ENCODE peak calls at places on chromosomes 16 and 17, in five cellular contexts. One of them, this sample, is unnamed.

GRCh38 chr17:77516902-77517301 is 376.1 kb downstream of the SEC14L1 start:
- DNase-seq in NCI-H1436: no peak
- DNase-seq in aorta: no peak
- DNase-seq in T47D: no peak
- DNase-seq in activated CD8-positive, alpha-beta memory T cell treated with anti-CD3 and anti-CD28 coated beads for 4 hours: peak; percentile 28
- DNase-seq in this sample: peak; percentile 14

GRCh38 chr17:63696381-63696961 is 3.5 kb downstream of the LIMD2 start:
- DNase-seq in aorta: no peak
- DNase-seq in T47D: no peak
- DNase-seq in activated CD8-positive, alpha-beta memory T cell treated with anti-CD3 and anti-CD28 coated beads for 4 hours: no peak
- DNase-seq in NCI-H1436: peak; percentile 11
- DNase-seq in this sample: no peak

GRCh38 chr17:11486726-11487310 is 111.5 kb upstream of the DNAH9 start:
- DNase-seq in T47D: no peak
- DNase-seq in NCI-H1436: no peak
- DNase-seq in aorta: no peak
- DNase-seq in activated CD8-positive, alpha-beta memory T cell treated with anti-CD3 and anti-CD28 coated beads for 4 hours: no peak
- DNase-seq in this sample: no peak

GRCh38 chr17:34633351-34633750 is 54.0 kb downstream of the TMEM132E start:
- DNase-seq in NCI-H1436: peak; percentile 43
- DNase-seq in activated CD8-positive, alpha-beta memory T cell treated with anti-CD3 and anti-CD28 coated beads for 4 hours: no peak
- DNase-seq in T47D: no peak
- DNase-seq in aorta: no peak
- DNase-seq in this sample: peak; percentile 58

GRCh38 chr17:31433091-31433790 is 41.8 kb downstream of the RAB11FIP4 start:
- DNase-seq in NCI-H1436: no peak
- DNase-seq in T47D: no peak
- DNase-seq in activated CD8-positive, alpha-beta memory T cell treated with anti-CD3 and anti-CD28 coated beads for 4 hours: peak; percentile 13
- DNase-seq in aorta: no peak
- DNase-seq in this sample: no peak

GRCh38 chr16:27972500-27972899 is 91.0 kb downstream of the GSG1L start:
- DNase-seq in aorta: no peak
- DNase-seq in T47D: peak; percentile 69
- DNase-seq in NCI-H1436: peak; percentile 24
- DNase-seq in activated CD8-positive, alpha-beta memory T cell treated with anti-CD3 and anti-CD28 coated beads for 4 hours: peak; percentile 12
- DNase-seq in this sample: no peak

GRCh38 chr16:52497067-52497816 is 49.7 kb downstream of the TOX3 start:
- DNase-seq in aorta: no peak
- DNase-seq in activated CD8-positive, alpha-beta memory T cell treated with anti-CD3 and anti-CD28 coated beads for 4 hours: no peak
- DNase-seq in NCI-H1436: peak; percentile 89
- DNase-seq in T47D: no peak
- DNase-seq in this sample: no peak

GRCh38 chr17:82596837-82597672 is 51.2 kb downstream of the WDR45B start:
- DNase-seq in T47D: no peak
- DNase-seq in NCI-H1436: no peak
- DNase-seq in aorta: no peak
- DNase-seq in activated CD8-positive, alpha-beta memory T cell treated with anti-CD3 and anti-CD28 coated beads for 4 hours: no peak
- DNase-seq in this sample: no peak

GRCh38 chr17:81371910-81372760 is 23.1 kb upstream of the BAHCC1 start:
- DNase-seq in T47D: peak; percentile 64
- DNase-seq in aorta: no peak
- DNase-seq in activated CD8-positive, alpha-beta memory T cell treated with anti-CD3 and anti-CD28 coated beads for 4 hours: no peak
- DNase-seq in NCI-H1436: no peak
- DNase-seq in this sample: no peak

GRCh38 chr16:89658221-89658879 is 714 bp downstream of the SPATA33 start:
- DNase-seq in aorta: no peak
- DNase-seq in activated CD8-positive, alpha-beta memory T cell treated with anti-CD3 and anti-CD28 coated beads for 4 hours: no peak
- DNase-seq in T47D: peak; percentile 76
- DNase-seq in NCI-H1436: no peak
- DNase-seq in this sample: peak; percentile 83

GRCh38 chr17:81064746-81065475 is 30.0 kb downstream of the BAIAP2 start:
- DNase-seq in T47D: no peak
- DNase-seq in aorta: peak; percentile 75
- DNase-seq in NCI-H1436: no peak
- DNase-seq in activated CD8-positive, alpha-beta memory T cell treated with anti-CD3 and anti-CD28 coated beads for 4 hours: no peak
- DNase-seq in this sample: no peak

GRCh38 chr17:30921544-30922196 is at the start of gene ADAP2:
- DNase-seq in activated CD8-positive, alpha-beta memory T cell treated with anti-CD3 and anti-CD28 coated beads for 4 hours: no peak
- DNase-seq in NCI-H1436: no peak
- DNase-seq in T47D: peak; percentile 80
- DNase-seq in aorta: peak; percentile 85
- DNase-seq in this sample: no peak

GRCh38 chr16:24001706-24002105 is 165.9 kb downstream of the PRKCB start:
- DNase-seq in aorta: no peak
- DNase-seq in NCI-H1436: no peak
- DNase-seq in T47D: no peak
- DNase-seq in activated CD8-positive, alpha-beta memory T cell treated with anti-CD3 and anti-CD28 coated beads for 4 hours: no peak
- DNase-seq in this sample: no peak

GRCh38 chr16:57501492-57501891 is 15.2 kb upstream of the DOK4 start:
- DNase-seq in T47D: no peak
- DNase-seq in activated CD8-positive, alpha-beta memory T cell treated with anti-CD3 and anti-CD28 coated beads for 4 hours: no peak
- DNase-seq in NCI-H1436: no peak
- DNase-seq in aorta: no peak
- DNase-seq in this sample: no peak

GRCh38 chr17:28700830-28701492 is 10.7 kb downstream of the PROCA1 start:
- DNase-seq in T47D: no peak
- DNase-seq in aorta: no peak
- DNase-seq in activated CD8-positive, alpha-beta memory T cell treated with anti-CD3 and anti-CD28 coated beads for 4 hours: no peak
- DNase-seq in NCI-H1436: no peak
- DNase-seq in this sample: no peak

GRCh38 chr17:78883090-78883532 is 19.9 kb downstream of the CEP295NL start:
- DNase-seq in T47D: no peak
- DNase-seq in activated CD8-positive, alpha-beta memory T cell treated with anti-CD3 and anti-CD28 coated beads for 4 hours: no peak
- DNase-seq in aorta: peak; percentile 91
- DNase-seq in NCI-H1436: no peak
- DNase-seq in this sample: no peak

GRCh38 chr16:76277099-76278030 is at the start of gene CNTNAP4:
- DNase-seq in activated CD8-positive, alpha-beta memory T cell treated with anti-CD3 and anti-CD28 coated beads for 4 hours: no peak
- DNase-seq in T47D: no peak
- DNase-seq in aorta: no peak
- DNase-seq in NCI-H1436: no peak
- DNase-seq in this sample: no peak

GRCh38 chr17:78112508-78113471 is 15.8 kb downstream of the TMC6 start:
- DNase-seq in aorta: peak; percentile 78
- DNase-seq in T47D: peak; percentile 95
- DNase-seq in activated CD8-positive, alpha-beta memory T cell treated with anti-CD3 and anti-CD28 coated beads for 4 hours: no peak
- DNase-seq in NCI-H1436: peak; percentile 64
- DNase-seq in this sample: no peak

GRCh38 chr16:14148569-14148968 is 77.5 kb downstream of the MRTFB start:
- DNase-seq in T47D: no peak
- DNase-seq in NCI-H1436: no peak
- DNase-seq in activated CD8-positive, alpha-beta memory T cell treated with anti-CD3 and anti-CD28 coated beads for 4 hours: no peak
- DNase-seq in aorta: no peak
- DNase-seq in this sample: no peak

GRCh38 chr16:55391760-55392375 is 67.9 kb downstream of the IRX6 start:
- DNase-seq in aorta: no peak
- DNase-seq in NCI-H1436: no peak
- DNase-seq in T47D: no peak
- DNase-seq in activated CD8-positive, alpha-beta memory T cell treated with anti-CD3 and anti-CD28 coated beads for 4 hours: no peak
- DNase-seq in this sample: no peak

GRCh38 chr16:1094601-1095449 is 1.2 kb downstream of the C1QTNF8 start:
- DNase-seq in aorta: no peak
- DNase-seq in NCI-H1436: no peak
- DNase-seq in T47D: no peak
- DNase-seq in activated CD8-positive, alpha-beta memory T cell treated with anti-CD3 and anti-CD28 coated beads for 4 hours: no peak
- DNase-seq in this sample: no peak

GRCh38 chr17:74632196-74632540 is 8.6 kb upstream of the CD300E start:
- DNase-seq in T47D: no peak
- DNase-seq in aorta: no peak
- DNase-seq in NCI-H1436: no peak
- DNase-seq in activated CD8-positive, alpha-beta memory T cell treated with anti-CD3 and anti-CD28 coated beads for 4 hours: no peak
- DNase-seq in this sample: no peak

GRCh38 chr17:46949291-46950174 is 26.6 kb downstream of the GOSR2 start:
- DNase-seq in activated CD8-positive, alpha-beta memory T cell treated with anti-CD3 and anti-CD28 coated beads for 4 hours: no peak
- DNase-seq in T47D: no peak
- DNase-seq in NCI-H1436: no peak
- DNase-seq in aorta: no peak
- DNase-seq in this sample: no peak

GRCh38 chr17:35555695-35556094 is 4.9 kb downstream of the SLFN14 start:
- DNase-seq in T47D: no peak
- DNase-seq in aorta: no peak
- DNase-seq in NCI-H1436: no peak
- DNase-seq in activated CD8-positive, alpha-beta memory T cell treated with anti-CD3 and anti-CD28 coated beads for 4 hours: no peak
- DNase-seq in this sample: no peak

GRCh38 chr17:40480501-40481003 is 20.9 kb downstream of the TNS4 start:
- DNase-seq in T47D: no peak
- DNase-seq in aorta: no peak
- DNase-seq in activated CD8-positive, alpha-beta memory T cell treated with anti-CD3 and anti-CD28 coated beads for 4 hours: peak; percentile 66
- DNase-seq in NCI-H1436: peak; percentile 79
- DNase-seq in this sample: no peak

GRCh38 chr17:27218719-27219488 is 75.0 kb upstream of the WSB1 start:
- DNase-seq in T47D: no peak
- DNase-seq in activated CD8-positive, alpha-beta memory T cell treated with anti-CD3 and anti-CD28 coated beads for 4 hours: no peak
- DNase-seq in aorta: no peak
- DNase-seq in NCI-H1436: no peak
- DNase-seq in this sample: no peak

GRCh38 chr16:86578499-86579267 is at the start of gene FOXL1:
- DNase-seq in NCI-H1436: no peak
- DNase-seq in activated CD8-positive, alpha-beta memory T cell treated with anti-CD3 and anti-CD28 coated beads for 4 hours: no peak
- DNase-seq in aorta: peak; percentile 73
- DNase-seq in T47D: no peak
- DNase-seq in this sample: no peak

GRCh38 chr17:68794636-68795503 is 160.3 kb downstream of the ABCA8 start:
- DNase-seq in T47D: no peak
- DNase-seq in aorta: peak; percentile 49
- DNase-seq in activated CD8-positive, alpha-beta memory T cell treated with anti-CD3 and anti-CD28 coated beads for 4 hours: no peak
- DNase-seq in NCI-H1436: no peak
- DNase-seq in this sample: no peak

GRCh38 chr16:68737046-68737729 is at the start of gene CDH1:
- DNase-seq in activated CD8-positive, alpha-beta memory T cell treated with anti-CD3 and anti-CD28 coated beads for 4 hours: no peak
- DNase-seq in aorta: peak; percentile 47
- DNase-seq in NCI-H1436: peak; percentile 82
- DNase-seq in T47D: peak; percentile 99
- DNase-seq in this sample: no peak

GRCh38 chr17:2795412-2796163 is 650 bp upstream of the RAP1GAP2 start:
- DNase-seq in T47D: no peak
- DNase-seq in NCI-H1436: no peak
- DNase-seq in activated CD8-positive, alpha-beta memory T cell treated with anti-CD3 and anti-CD28 coated beads for 4 hours: no peak
- DNase-seq in aorta: no peak
- DNase-seq in this sample: no peak

GRCh38 chr17:2157081-2157480 is 102.2 kb downstream of the HIC1 start:
- DNase-seq in T47D: no peak
- DNase-seq in aorta: no peak
- DNase-seq in NCI-H1436: no peak
- DNase-seq in activated CD8-positive, alpha-beta memory T cell treated with anti-CD3 and anti-CD28 coated beads for 4 hours: no peak
- DNase-seq in this sample: no peak

GRCh38 chr17:30379303-30380105 is 777 bp downstream of the CPD start:
- DNase-seq in aorta: peak; percentile 58
- DNase-seq in activated CD8-positive, alpha-beta memory T cell treated with anti-CD3 and anti-CD28 coated beads for 4 hours: no peak
- DNase-seq in T47D: no peak
- DNase-seq in NCI-H1436: no peak
- DNase-seq in this sample: no peak

GRCh38 chr16:88967800-88968588 is 9.0 kb downstream of the CBFA2T3 start:
- DNase-seq in aorta: no peak
- DNase-seq in activated CD8-positive, alpha-beta memory T cell treated with anti-CD3 and anti-CD28 coated beads for 4 hours: no peak
- DNase-seq in T47D: no peak
- DNase-seq in NCI-H1436: no peak
- DNase-seq in this sample: no peak

GRCh38 chr16:79628501-79628975 is 28.0 kb upstream of the MAF start:
- DNase-seq in NCI-H1436: no peak
- DNase-seq in T47D: no peak
- DNase-seq in aorta: no peak
- DNase-seq in activated CD8-positive, alpha-beta memory T cell treated with anti-CD3 and anti-CD28 coated beads for 4 hours: peak; percentile 32
- DNase-seq in this sample: no peak

GRCh38 chr17:49987290-49987585 is 7.8 kb downstream of the DLX3 start:
- DNase-seq in aorta: no peak
- DNase-seq in activated CD8-positive, alpha-beta memory T cell treated with anti-CD3 and anti-CD28 coated beads for 4 hours: no peak
- DNase-seq in T47D: no peak
- DNase-seq in NCI-H1436: no peak
- DNase-seq in this sample: peak; percentile 27

GRCh38 chr17:50946891-50947843 is 81.0 kb upstream of the TOB1 start:
- DNase-seq in T47D: no peak
- DNase-seq in NCI-H1436: no peak
- DNase-seq in activated CD8-positive, alpha-beta memory T cell treated with anti-CD3 and anti-CD28 coated beads for 4 hours: no peak
- DNase-seq in aorta: peak; percentile 42
- DNase-seq in this sample: peak; percentile 59

GRCh38 chr17:63154586-63155244 is 188.7 kb downstream of the TANC2 start:
- DNase-seq in NCI-H1436: no peak
- DNase-seq in activated CD8-positive, alpha-beta memory T cell treated with anti-CD3 and anti-CD28 coated beads for 4 hours: no peak
- DNase-seq in aorta: no peak
- DNase-seq in T47D: no peak
- DNase-seq in this sample: no peak

GRCh38 chr16:35319536-35320192 is 1860.3 kb downstream of the TP53TG3F start:
- DNase-seq in NCI-H1436: no peak
- DNase-seq in activated CD8-positive, alpha-beta memory T cell treated with anti-CD3 and anti-CD28 coated beads for 4 hours: no peak
- DNase-seq in T47D: no peak
- DNase-seq in aorta: no peak
- DNase-seq in this sample: no peak

GRCh38 chr16:49493836-49494235 is 120.2 kb downstream of the C16orf78 start:
- DNase-seq in T47D: no peak
- DNase-seq in aorta: peak; percentile 20
- DNase-seq in activated CD8-positive, alpha-beta memory T cell treated with anti-CD3 and anti-CD28 coated beads for 4 hours: no peak
- DNase-seq in NCI-H1436: no peak
- DNase-seq in this sample: peak; percentile 22

GRCh38 chr17:44604149-44605115 is 47.1 kb downstream of the FZD2 start:
- DNase-seq in activated CD8-positive, alpha-beta memory T cell treated with anti-CD3 and anti-CD28 coated beads for 4 hours: no peak
- DNase-seq in T47D: no peak
- DNase-seq in NCI-H1436: no peak
- DNase-seq in aorta: no peak
- DNase-seq in this sample: no peak

This sample was measured in chondrocyte.